ENCODE peak calls at places on chromosomes 13 and 19, in nine cellular contexts. Z, D, I, F, K, C, A, U and M are unnamed samples.

GRCh38 chr19:48638831-48639381 is 1.7 kb upstream of the DBP start:
- DNase-seq in Z (no peak), D (no peak), I (no peak), F (no peak), K (no peak), C (no peak), A (peak), U (peak), M (no peak)

GRCh38 chr13:23610187-23610576 is 40.0 kb downstream of the TNFRSF19 start:
- DNase-seq in Z (no peak), D (no peak), I (no peak), F (peak), K (no peak), C (no peak), A (no peak), U (peak), M (no peak)

GRCh38 chr19:32878988-32879387 is 9.4 kb upstream of the SLC7A9 start:
- DNase-seq in Z (no peak), D (no peak), I (no peak), F (no peak), K (no peak), C (no peak), A (no peak), U (no peak), M (no peak)

GRCh38 chr13:37947419-37948140 is 78.0 kb upstream of the TRPC4 start:
- DNase-seq in Z (no peak), D (no peak), I (no peak), F (no peak), K (no peak), C (no peak), A (no peak), U (no peak), M (no peak)

GRCh38 chr13:39410089-39410901 is 192.7 kb downstream of the LHFPL6 start:
- DNase-seq in Z (no peak), D (no peak), I (no peak), F (no peak), K (no peak), C (peak), A (no peak), U (no peak), M (peak)

GRCh38 chr13:23828866-23829265 is 60.3 kb downstream of the MIPEP start:
- DNase-seq in Z (peak), D (no peak), I (no peak), F (no peak), K (no peak), C (peak), A (no peak), U (no peak), M (peak)

GRCh38 chr19:15200575-15201364 is at the start of gene NOTCH3:
- DNase-seq in Z (no peak), D (no peak), I (no peak), F (no peak), K (no peak), C (no peak), A (no peak), U (peak), M (no peak)

GRCh38 chr13:22665531-22665930 is 515.2 kb upstream of the SGCG start:
- DNase-seq in Z (no peak), D (no peak), I (no peak), F (no peak), K (no peak), C (no peak), A (no peak), U (no peak), M (no peak)

GRCh38 chr13:96003304-96003703 is 49.9 kb downstream of the UGGT2 start:
- DNase-seq in Z (peak), D (no peak), I (no peak), F (peak), K (no peak), C (peak), A (no peak), U (no peak), M (peak)

GRCh38 chr13:113650275-113650674 is 7.7 kb downstream of the ATP4B start:
- DNase-seq in Z (no peak), D (no peak), I (no peak), F (no peak), K (no peak), C (no peak), A (peak), U (no peak), M (no peak)

GRCh38 chr13:104196611-104197010 is 1130.4 kb upstream of the SLC10A2 start:
- DNase-seq in Z (no peak), D (no peak), I (no peak), F (no peak), K (no peak), C (no peak), A (no peak), U (no peak), M (no peak)